ENCODE peak calls at places on chromosome 4, in eight cellular contexts. Y is hepatocyte, P is GM23248, E is MM.1S, U is PC-9, W is PC-3, K is HCT116, M is SK-N-SH. V is an unnamed sample.
A peak's percentile ranks its signal among the peaks of the same experiment; 100 is the strongest.

GRCh38 chr4:101953949-101954348 is 163.4 kb downstream of the BANK1 start:
- DNase-seq in Y (peak; percentile 14), P (peak; percentile 33), E (no peak), U (peak; percentile 41), W (peak; percentile 62), K (no peak), M (no peak), V (peak; percentile 68)

GRCh38 chr4:144374065-144374464 is 233.5 kb upstream of the GYPA start:
- DNase-seq in Y (no peak), P (no peak), E (no peak), U (no peak), W (no peak), K (no peak), M (no peak), V (peak; percentile 51)

GRCh38 chr4:8181119-8181518 is 18.0 kb upstream of the SH3TC1 start:
- DNase-seq in Y (no peak), P (no peak), E (no peak), U (no peak), W (no peak), K (no peak), M (no peak), V (no peak)

GRCh38 chr4:20591571-20592455 is 108.4 kb upstream of the PACRGL start:
- DNase-seq in Y (no peak), P (no peak), E (no peak), U (no peak), W (no peak), K (no peak), M (no peak), V (no peak)

GRCh38 chr4:1113311-1114009 is at the start of gene RNF212:
- DNase-seq in Y (peak; percentile 66), P (peak; percentile 61), E (no peak), U (peak; percentile 27), W (no peak), K (no peak), M (peak; percentile 79), V (no peak)

GRCh38 chr4:119646347-119647071 is 17.9 kb upstream of the PDE5A start:
- DNase-seq in Y (peak; percentile 46), P (peak; percentile 35), E (no peak), U (no peak), W (no peak), K (no peak), M (no peak), V (no peak)

GRCh38 chr4:55592014-55592413 is at the start of gene PDCL2:
- DNase-seq in Y (peak; percentile 3), P (no peak), E (no peak), U (no peak), W (no peak), K (no peak), M (no peak), V (no peak)

GRCh38 chr4:86831262-86832090 is 17.7 kb downstream of the SLC10A6 start:
- DNase-seq in Y (peak; percentile 39), P (peak; percentile 97), E (no peak), U (peak; percentile 69), W (peak; percentile 94), K (peak; percentile 70), M (no peak), V (no peak)

GRCh38 chr4:122710434-122711308 is 21.8 kb upstream of the BBS12 start:
- DNase-seq in Y (no peak), P (peak; percentile 57), E (no peak), U (no peak), W (peak; percentile 67), K (no peak), M (no peak), V (no peak)

GRCh38 chr4:121898150-121898549 is 27.9 kb upstream of the BBS7 start:
- DNase-seq in Y (no peak), P (no peak), E (peak; percentile 27), U (no peak), W (peak; percentile 18), K (peak; percentile 10), M (no peak), V (peak; percentile 69)

GRCh38 chr4:107248571-107248970 is 212.5 kb upstream of the DKK2 start:
- DNase-seq in Y (no peak), P (peak; percentile 24), E (no peak), U (no peak), W (peak; percentile 24), K (no peak), M (no peak), V (no peak)

GRCh38 chr4:53929311-53929710 is 135.1 kb downstream of the CHIC2 start:
- DNase-seq in Y (no peak), P (no peak), E (no peak), U (no peak), W (no peak), K (no peak), M (no peak), V (no peak)

GRCh38 chr4:169968999-169969398 is 57.2 kb downstream of the MFAP3L start:
- DNase-seq in Y (peak; percentile 38), P (peak; percentile 95), E (no peak), U (peak; percentile 17), W (no peak), K (no peak), M (no peak), V (no peak)

GRCh38 chr4:114163051-114163450 is 183.6 kb upstream of the ARSJ start:
- DNase-seq in Y (no peak), P (peak; percentile 41), E (no peak), U (no peak), W (no peak), K (no peak), M (no peak), V (no peak)

GRCh38 chr4:11631416-11631815 is 202.7 kb upstream of the HS3ST1 start:
- DNase-seq in Y (no peak), P (no peak), E (no peak), U (no peak), W (peak; percentile 45), K (no peak), M (no peak), V (no peak)

GRCh38 chr4:153458969-153459368 is 7.2 kb upstream of the TMEM131L start:
- DNase-seq in Y (no peak), P (no peak), E (no peak), U (no peak), W (no peak), K (no peak), M (no peak), V (no peak)

GRCh38 chr4:119525005-119525749 is 103.4 kb downstream of the PDE5A start:
- DNase-seq in Y (no peak), P (peak; percentile 86), E (no peak), U (no peak), W (peak; percentile 67), K (no peak), M (no peak), V (no peak)

GRCh38 chr4:97432551-97432950 is 710.7 kb downstream of the STPG2 start:
- DNase-seq in Y (no peak), P (no peak), E (no peak), U (no peak), W (no peak), K (no peak), M (no peak), V (no peak)

GRCh38 chr4:150769235-150769634 is 187.3 kb downstream of the MAB21L2 start:
- DNase-seq in Y (peak; percentile 29), P (peak; percentile 77), E (no peak), U (peak; percentile 5), W (peak; percentile 71), K (peak; percentile 74), M (no peak), V (no peak)

GRCh38 chr4:13626492-13627184 is 887 bp downstream of the BOD1L1 start:
- DNase-seq in Y (no peak), P (peak; percentile 44), E (no peak), U (no peak), W (no peak), K (no peak), M (no peak), V (no peak)

GRCh38 chr4:13627606-13628301 is at the start of gene BOD1L1:
- DNase-seq in Y (peak; percentile 92), P (peak; percentile 91), E (peak; percentile 91), U (peak; percentile 84), W (peak; percentile 87), K (peak; percentile 85), M (peak; percentile 92), V (peak; percentile 96)

GRCh38 chr4:13627185-13627605 is 330 bp downstream of the BOD1L1 start:
- DNase-seq in Y (no peak), P (no peak), E (no peak), U (no peak), W (no peak), K (no peak), M (no peak), V (peak; percentile 68)
- H3K27ac ChIP-seq in Y (peak overlapping the region; percentile 95), P (peak overlapping the region; percentile 75), E (peak overlapping the region; percentile 67), U (peak overlapping the region; percentile 85), W (peak overlapping the region; percentile 79), K (peak overlapping the region; percentile 59), M (peak overlapping the region; percentile 78), V (no peak overlapping the region)

DNA sequence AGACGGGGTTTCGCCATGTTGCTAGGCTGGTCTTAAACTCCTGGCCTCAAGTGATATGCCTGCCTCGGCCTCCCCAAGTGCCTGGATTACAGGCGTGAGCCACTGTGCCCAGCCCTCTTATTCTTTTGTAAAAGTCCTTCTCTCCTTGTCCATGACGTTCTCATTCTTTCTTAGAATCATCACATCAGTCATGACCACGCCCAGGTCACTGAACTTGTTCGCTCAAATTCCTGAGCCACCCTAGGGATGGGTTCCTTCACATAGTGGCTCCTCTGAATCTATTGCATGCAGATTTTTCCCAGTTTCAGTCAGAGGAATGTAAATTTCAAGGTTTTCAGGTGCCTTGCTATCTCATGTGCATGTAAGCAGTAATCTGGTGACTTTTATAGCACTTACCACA is 15.7 kb downstream of the JADE1 start:
- DNase-seq in Y (peak; percentile 77), P (peak; percentile 17), E (no peak), U (peak; percentile 53), W (peak; percentile 72), K (peak; percentile 38), M (no peak), V (no peak)
- H3K4me2 ChIP-seq in Y (no peak overlapping the region), P (no peak overlapping the region), E (no peak overlapping the region), U (no peak overlapping the region), W (peak overlapping the region; percentile 26), K (peak overlapping the region; percentile 55), M (no peak overlapping the region), V (no peak overlapping the region)

GRCh38 chr4:126513596-126513995 is 1119.2 kb upstream of the INTU start:
- DNase-seq in Y (no peak), P (no peak), E (no peak), U (no peak), W (no peak), K (no peak), M (no peak), V (no peak)

GRCh38 chr4:126512998-126513397 is 1119.8 kb upstream of the INTU start:
- DNase-seq in Y (no peak), P (no peak), E (no peak), U (no peak), W (no peak), K (no peak), M (no peak), V (no peak)
- H3K9me2 ChIP-seq in Y (no peaks in the 10 kb centered on the region), P (no peaks in the 10 kb centered on the region), E (no peaks in the 10 kb centered on the region), U (no peaks in the 10 kb centered on the region), W (no peaks in the 10 kb centered on the region), K (no peaks in the 10 kb centered on the region), M (no peaks in the 10 kb centered on the region), V (no peaks in the 10 kb centered on the region)

DNA sequence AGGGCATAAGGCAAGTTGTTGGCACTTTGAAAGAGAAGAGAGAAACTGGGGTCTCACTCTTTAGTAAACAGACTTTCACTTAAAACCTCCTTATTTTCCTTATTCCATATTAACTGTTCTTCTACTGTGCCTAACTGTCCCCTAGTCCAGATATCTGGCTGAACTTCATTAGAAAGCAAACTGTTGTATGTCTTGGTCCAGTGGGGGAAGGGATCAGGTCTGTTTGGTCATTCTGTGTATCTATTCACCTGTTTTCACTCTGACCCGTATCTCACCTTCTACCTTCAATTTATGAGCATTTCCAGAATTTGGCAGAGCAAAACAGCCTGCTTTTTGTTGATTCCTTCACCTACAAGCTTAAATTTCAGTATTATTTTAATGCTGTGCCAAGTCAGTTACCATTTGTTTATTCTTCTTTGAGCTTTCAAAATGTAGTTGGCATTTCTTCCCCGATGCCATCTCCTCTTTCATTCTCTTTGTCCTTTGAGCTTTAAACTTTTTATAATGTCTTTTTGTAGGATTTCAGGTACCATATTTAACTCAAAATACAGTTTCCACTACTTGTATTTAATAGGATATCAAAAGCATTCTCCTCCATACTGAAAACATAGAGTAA is 188.6 kb upstream of the PPARGC1A start:
- DNase-seq in Y (no peak), P (no peak), E (no peak), U (no peak), W (no peak), K (no peak), M (no peak), V (no peak)
- H3K27ac ChIP-seq in Y (no peak overlapping the region), P (no peak overlapping the region), E (no peak overlapping the region), U (no peak overlapping the region), W (no peak overlapping the region), K (no peak overlapping the region), M (no peak overlapping the region), V (no peak overlapping the region)

V was measured in Karpas-422.